ENCODE peak calls at places on chromosomes 7 and 10, in six cellular contexts. P, R, O, Z, A and I are unnamed samples.

GRCh38 chr10:89283174-89283987 is 18.5 kb upstream of the IFIT2 start:
- DNase-seq in O (no peak), R (no peak), Z (no peak), P (no peak), A (no peak), I (no peak)

GRCh38 chr10:5319863-5320262 is 44.9 kb upstream of the UCN3 start:
- DNase-seq in A (no peak), O (no peak), P (no peak), R (no peak), Z (no peak), I (no peak)

GRCh38 chr7:72281325-72281724 is 130.8 kb downstream of the CALN1 start:
- DNase-seq in O (no peak), A (no peak), Z (no peak), P (no peak), R (no peak), I (no peak)

GRCh38 chr10:131567279-131568162 is 256.0 kb upstream of the TCERG1L start:
- DNase-seq in A (no peak), P (no peak), Z (no peak), O (no peak), R (no peak), I (no peak)

GRCh38 chr7:158362001-158362400 is 225.6 kb downstream of the PTPRN2 start:
- DNase-seq in P (no peak), O (no peak), Z (no peak), R (no peak), A (no peak), I (no peak)

GRCh38 chr10:133274751-133275682 is 1.7 kb downstream of the ADAM8 start:
- DNase-seq in A (peak), Z (no peak), P (peak), O (peak), R (no peak), I (no peak)

GRCh38 chr7:26101471-26102151 is 50.4 kb upstream of the NFE2L3 start:
- DNase-seq in O (no peak), A (no peak), Z (no peak), P (peak), R (peak), I (no peak)

GRCh38 chr10:131876021-131876420 is 24.8 kb upstream of the PPP2R2D start:
- DNase-seq in Z (no peak), P (no peak), R (no peak), A (no peak), O (no peak), I (no peak)

GRCh38 chr10:45514283-45515270 is 140.6 kb downstream of the ALOX5 start:
- DNase-seq in O (no peak), A (no peak), Z (no peak), P (no peak), R (peak), I (no peak)

GRCh38 chr7:150514748-150515222 is at the start of gene GIMAP7:
- DNase-seq in R (no peak), P (no peak), A (no peak), O (peak), Z (no peak), I (peak)

GRCh38 chr10:98344589-98345038 is 70.4 kb downstream of the PYROXD2 start:
- DNase-seq in O (no peak), R (no peak), A (no peak), P (no peak), Z (no peak), I (peak)

GRCh38 chr7:26199301-26200112 is 1.0 kb downstream of the HNRNPA2B1 start:
- DNase-seq in O (no peak), R (no peak), P (peak), Z (no peak), A (peak), I (peak)

GRCh38 chr7:44150466-44150832 is 9.3 kb upstream of the MYL7 start:
- DNase-seq in A (no peak), Z (no peak), P (no peak), O (peak), R (no peak), I (no peak)

GRCh38 chr7:16668049-16668858 is 22.3 kb downstream of the BZW2 start:
- DNase-seq in R (peak), P (peak), Z (peak), A (peak), O (no peak), I (no peak)

GRCh38 chr7:8357536-8357935 is 75.9 kb upstream of the NXPH1 start:
- DNase-seq in A (no peak), P (no peak), R (no peak), O (no peak), Z (no peak), I (no peak)

GRCh38 chr10:110504111-110504735 is 6.5 kb downstream of the DUSP5 start:
- DNase-seq in P (peak), A (peak), R (no peak), O (peak), Z (no peak), I (peak)

GRCh38 chr10:73019100-73019499 is 64.5 kb upstream of the PLA2G12B start:
- DNase-seq in Z (no peak), R (no peak), A (no peak), O (no peak), P (no peak), I (peak)

GRCh38 chr7:156889746-156890145 is 3.2 kb downstream of the LMBR1 start:
- DNase-seq in O (no peak), R (no peak), Z (no peak), P (no peak), A (no peak), I (no peak)

GRCh38 chr10:125020386-125020785 is 78.5 kb downstream of the ZRANB1 start:
- DNase-seq in O (no peak), Z (no peak), R (no peak), A (no peak), P (no peak), I (no peak)

GRCh38 chr7:27172388-27172774 is 1.7 kb downstream of the HOXA10 start:
- DNase-seq in Z (no peak), O (no peak), R (no peak), A (no peak), P (peak), I (peak)

GRCh38 chr10:20443094-20443493 is 454.0 kb downstream of the NEBL start:
- DNase-seq in P (no peak), Z (no peak), O (no peak), A (no peak), R (no peak), I (no peak)

GRCh38 chr7:101848168-101848951 is 30.9 kb downstream of the CUX1 start:
- DNase-seq in R (no peak), Z (no peak), P (peak), O (no peak), A (no peak), I (no peak)

GRCh38 chr7:51187941-51188340 is 128.7 kb downstream of the COBL start:
- DNase-seq in P (peak), R (no peak), Z (peak), A (peak), O (no peak), I (no peak)

GRCh38 chr7:125112741-125113309 is 183.2 kb upstream of the POT1 start:
- DNase-seq in A (no peak), Z (no peak), R (no peak), P (no peak), O (no peak), I (no peak)

GRCh38 chr7:142804715-142805114 is 33.9 kb downstream of the PRSS2 start:
- DNase-seq in P (no peak), R (no peak), O (no peak), A (peak), Z (no peak), I (no peak)

GRCh38 chr7:47574473-47575328 is 7.2 kb downstream of the TNS3 start:
- DNase-seq in O (peak), A (no peak), R (peak), P (peak), Z (no peak), I (no peak)

GRCh38 chr10:121426307-121426706 is 171.9 kb downstream of the FGFR2 start:
- DNase-seq in A (peak), O (no peak), Z (peak), P (peak), R (no peak), I (no peak)

GRCh38 chr7:156776527-156776926 is 116.5 kb downstream of the LMBR1 start:
- DNase-seq in A (no peak), O (no peak), R (no peak), Z (no peak), P (no peak), I (no peak)

GRCh38 chr7:151252961-151253691 is 4.6 kb upstream of the SMARCD3 start:
- DNase-seq in Z (no peak), R (no peak), P (no peak), A (no peak), O (no peak), I (no peak)

GRCh38 chr10:101226506-101226887 is 2.8 kb downstream of the LBX1 start:
- DNase-seq in Z (no peak), O (no peak), A (no peak), P (no peak), R (no peak), I (no peak)

GRCh38 chr10:47406870-47407648 is 23.0 kb upstream of the ZNF488 start:
- DNase-seq in O (no peak), A (peak), P (peak), R (peak), Z (peak), I (peak)

DNA sequence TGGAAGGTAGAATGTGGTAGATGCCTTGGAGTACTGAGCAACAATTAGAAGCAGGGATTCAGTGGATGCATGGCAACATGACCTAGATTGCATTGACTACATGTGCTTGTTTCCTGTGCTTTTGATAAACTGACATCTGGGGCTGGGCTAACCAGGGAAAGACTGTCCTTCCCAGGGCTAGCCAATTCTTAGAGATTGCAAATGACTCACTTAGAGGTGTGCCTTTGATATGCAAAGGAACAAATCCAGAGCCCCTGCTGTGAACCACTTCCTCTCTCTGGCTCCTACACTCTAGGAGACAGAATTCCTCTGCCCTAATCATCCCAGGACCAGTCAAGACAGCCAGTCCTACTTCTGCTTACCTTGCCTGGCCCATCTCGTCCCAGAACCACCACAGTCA is 651.5 kb downstream of the LRMDA start:
- DNase-seq in P (peak), Z (peak), O (no peak), R (no peak), A (no peak), I (no peak)
- TF ChIP-seq MYC in P (no peak), Z (no peak), O (no peak), R (no peak), A (no peak), I (no peak)

GRCh38 chr10:12795723-12796122 is 205.8 kb downstream of the CCDC3 start:
- DNase-seq in A (no peak), Z (no peak), P (no peak), R (no peak), O (no peak), I (no peak)
- H3K4me3 ChIP-seq in A (no peak), Z (no peak), P (no peak), R (no peak), O (no peak), I (no peak)

GRCh38 chr7:14841850-14842249 is 60.7 kb downstream of the DGKB start:
- DNase-seq in O (no peak), A (no peak), P (no peak), Z (no peak), R (no peak), I (no peak)
- TF ChIP-seq MYC in O (no peak), A (no peak), P (no peak), Z (no peak), R (no peak), I (no peak)

GRCh38 chr10:42477170-42477569 is 161.2 kb downstream of the ZNF33B start:
- DNase-seq in A (peak), O (no peak), P (no peak), R (no peak), Z (no peak), I (no peak)

GRCh38 chr10:42479057-42479456 is 159.3 kb downstream of the ZNF33B start:
- DNase-seq in O (no peak), A (no peak), Z (no peak), P (no peak), R (no peak), I (no peak)

GRCh38 chr10:42476101-42476500 is 162.3 kb downstream of the ZNF33B start:
- DNase-seq in O (no peak), A (no peak), P (no peak), R (no peak), Z (no peak), I (no peak)

DNA sequence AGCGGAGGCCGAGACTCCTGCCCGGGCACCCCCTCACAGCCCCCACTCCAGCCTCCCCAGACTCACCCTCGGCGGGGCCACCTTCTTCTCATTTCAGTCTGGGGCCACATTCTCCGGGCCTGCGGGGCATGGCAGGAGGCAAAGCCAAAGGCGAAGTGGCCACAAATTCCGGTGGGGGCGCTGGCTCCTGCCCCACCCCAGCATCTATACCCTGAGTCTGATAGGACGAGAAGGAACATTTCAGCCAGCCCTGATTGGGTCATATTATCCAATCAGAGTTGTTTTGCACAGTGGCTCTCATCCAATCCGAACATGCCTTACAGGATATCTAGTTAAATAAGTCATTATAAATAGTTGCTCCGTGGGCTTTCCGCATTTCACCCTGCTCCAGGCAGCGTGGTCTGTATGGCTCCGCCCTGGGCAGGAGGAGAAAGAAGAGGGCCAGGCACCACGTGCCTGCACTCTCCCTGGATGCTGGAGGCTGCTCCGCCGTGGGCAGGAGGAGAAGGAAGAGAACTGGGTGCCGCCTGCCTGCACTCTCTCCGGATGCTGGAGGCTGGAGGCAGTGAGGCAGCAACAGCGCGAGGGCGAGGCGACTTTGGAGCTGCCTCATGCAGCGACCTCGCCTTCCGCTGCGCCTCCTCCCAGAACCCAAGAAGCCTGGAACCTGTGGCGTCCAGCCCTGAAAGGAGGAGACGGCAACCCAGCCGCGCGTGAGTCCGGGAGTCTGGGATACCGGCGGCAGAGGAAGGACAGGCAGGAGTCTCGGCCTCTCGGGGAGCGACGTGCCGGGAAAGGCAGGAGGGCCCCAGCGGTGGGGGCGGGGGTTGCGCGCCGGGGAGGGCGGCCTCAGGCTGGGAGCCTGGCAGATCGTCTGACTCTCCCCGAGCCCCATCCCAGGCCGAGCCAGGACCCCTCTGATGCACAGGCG is 162.9 kb downstream of the ZNF33B start:
- DNase-seq in Z (no peak), P (no peak), R (peak), O (no peak), A (peak), I (peak)
- H3K4me3 ChIP-seq in Z (no peak), P (no peak), R (no peak), O (no peak), A (peak), I (peak)

DNA sequence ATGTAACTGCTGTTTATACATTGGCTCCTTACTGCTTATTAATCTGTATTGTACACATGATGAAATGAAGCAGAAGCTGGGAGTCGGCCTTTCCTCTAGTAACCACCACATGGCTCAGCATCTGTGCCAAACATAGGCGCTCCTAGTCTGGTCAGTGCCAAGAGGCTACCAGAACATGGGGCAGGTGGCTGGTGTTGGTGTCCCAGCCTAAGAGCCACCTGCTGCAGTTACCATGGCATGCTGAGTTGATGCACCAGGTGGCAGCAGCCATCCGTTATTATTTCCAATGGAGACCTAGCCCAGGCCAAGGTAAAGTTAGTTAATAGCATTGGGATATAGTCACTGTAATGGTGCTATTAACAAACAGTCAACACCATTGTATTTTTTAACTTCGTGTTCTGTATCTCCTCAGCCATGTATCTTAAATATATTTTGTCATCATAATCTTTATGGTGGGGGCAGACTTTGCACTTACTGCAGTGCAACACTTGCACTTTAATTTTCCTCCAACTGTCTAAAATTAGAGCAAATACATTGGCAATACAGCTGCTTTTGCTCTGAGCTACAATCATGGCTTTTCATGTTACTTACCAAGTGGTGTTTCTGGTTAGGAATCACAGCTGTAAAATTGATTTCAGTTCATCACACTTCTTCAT is 33.1 kb downstream of the HBP1 start:
- DNase-seq in P (peak), Z (peak), A (peak), R (peak), O (no peak), I (peak)
- TF ChIP-seq MYC in P (peak), Z (no peak), A (no peak), R (no peak), O (no peak), I (no peak)

GRCh38 chr7:1755783-1756626 is 85.9 kb downstream of the ELFN1 start:
- DNase-seq in P (peak), O (no peak), A (no peak), R (no peak), Z (no peak), I (no peak)
- H3K4me3 ChIP-seq in P (no peak), O (no peak), A (no peak), R (no peak), Z (no peak), I (no peak)

DNA sequence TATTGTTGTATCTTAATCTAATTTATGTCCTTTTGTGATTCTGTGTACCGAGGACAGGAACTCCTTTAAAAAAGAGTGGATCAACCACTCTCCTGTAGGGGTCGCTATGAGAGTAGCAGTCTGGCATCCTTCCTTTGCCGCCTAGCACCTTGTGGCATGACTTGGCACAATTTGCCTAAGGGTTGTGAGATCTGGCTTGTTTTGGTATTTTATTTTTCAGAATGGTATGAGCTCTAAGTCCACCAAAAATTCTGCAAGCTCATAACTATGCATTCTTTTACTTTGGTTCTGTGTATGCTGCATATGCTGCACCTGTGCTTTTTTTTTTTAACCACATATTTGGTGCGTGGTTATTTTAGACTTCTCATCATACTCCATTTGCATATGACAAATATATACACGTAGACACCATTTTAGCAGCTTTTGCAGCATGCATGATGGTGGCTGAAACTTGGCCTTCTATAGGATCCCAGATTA is 112.8 kb downstream of the CDK14 start:
- DNase-seq in Z (no peak), O (peak), P (peak), R (peak), A (peak), I (peak)
- TF ChIP-seq MYC in Z (no peak), O (no peak), P (no peak), R (no peak), A (no peak), I (no peak)

DNA sequence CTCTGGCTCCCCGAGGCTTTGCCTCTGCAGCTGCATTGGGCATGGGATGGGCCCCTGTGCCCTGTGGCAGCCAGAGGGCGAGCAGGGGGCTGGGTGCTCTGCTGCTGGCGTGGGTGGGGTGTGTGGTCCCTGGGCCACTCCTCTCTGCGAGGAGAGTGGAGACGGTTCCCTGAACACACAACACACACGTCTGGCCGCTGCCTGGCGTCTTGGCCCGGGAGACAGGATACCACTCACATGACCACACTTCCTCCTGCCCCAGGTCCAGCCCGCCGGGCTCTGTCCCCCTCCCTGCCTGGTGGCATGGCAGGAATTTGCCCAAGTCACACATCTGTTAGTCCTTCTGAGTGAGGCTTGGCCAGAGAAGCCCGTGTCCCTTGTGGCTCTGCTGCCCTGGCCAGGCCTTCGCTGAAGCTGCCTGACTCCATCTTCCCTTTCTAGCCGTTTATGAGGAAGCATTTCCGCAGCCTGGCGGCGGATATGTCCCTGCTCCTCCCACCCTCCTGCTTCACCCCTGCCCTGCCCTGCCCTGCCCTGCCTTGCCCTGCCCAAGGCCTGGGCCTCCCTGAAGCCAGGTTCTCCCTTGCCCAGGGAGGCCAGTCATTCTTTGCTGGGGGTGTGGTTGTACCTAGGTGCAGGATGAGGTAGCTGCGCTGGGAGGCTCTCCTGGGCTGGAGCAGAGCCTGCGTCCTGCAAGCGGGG is 3.0 kb downstream of the BRI3 start:
- DNase-seq in Z (no peak), O (no peak), P (no peak), R (peak), A (no peak), I (peak)
- H3K4me3 ChIP-seq in Z (peak), O (no peak), P (no peak), R (no peak), A (no peak), I (no peak)